ENCODE peak calls at places on chromosomes 7 and 10, in nine cellular contexts. M is upper lobe of right lung; D is effector memory CD4-positive, alpha-beta T cell; W is tibial artery; Y is IMR-90; Z is aorta; L is left ventricle myocardium inferior; U is SK-N-SH; O is uterus. X is an unnamed sample.

GRCh38 chr7:84182301-84182700 is 12.3 kb downstream of the SEMA3A start:
- DNase-seq in Y (peak; percentile 28), Z (no peak), U (no peak), M (no peak), L (no peak), D (no peak), O (no peak), W (no peak), X (no peak)

GRCh38 chr7:50826371-50827172 is 43.9 kb upstream of the GRB10 start:
- DNase-seq in L (no peak), D (no peak), Z (no peak), O (no peak), U (no peak), M (no peak), W (no peak), Y (peak; percentile 87), X (no peak)

GRCh38 chr10:21807162-21807561 is 196.4 kb downstream of the DNAJC1 start:
- DNase-seq in O (no peak), U (no peak), L (no peak), Z (no peak), W (no peak), M (no peak), Y (no peak), D (no peak), X (no peak)

GRCh38 chr7:21912305-21912704 is 33.4 kb downstream of the CDCA7L start:
- DNase-seq in W (no peak), U (no peak), Y (peak; percentile 66), D (no peak), L (peak; percentile 58), M (no peak), O (no peak), Z (peak; percentile 52), X (no peak)

GRCh38 chr7:3544202-3544601 is 243.2 kb downstream of the SDK1 start:
- DNase-seq in M (no peak), U (no peak), D (no peak), Z (no peak), O (no peak), Y (no peak), L (no peak), W (no peak), X (no peak)

GRCh38 chr7:111630862-111631261 is 68.6 kb upstream of the IMMP2L start:
- DNase-seq in Z (no peak), O (no peak), Y (no peak), D (no peak), U (no peak), W (no peak), L (no peak), M (no peak), X (no peak)

GRCh38 chr7:4791738-4792536 is 16.5 kb downstream of the AP5Z1 start:
- DNase-seq in M (peak; percentile 83), D (peak; percentile 71), L (peak; percentile 84), W (peak; percentile 89), Y (peak; percentile 15), Z (peak; percentile 78), O (peak; percentile 69), U (peak; percentile 96), X (peak; percentile 84)

GRCh38 chr10:70901276-70901878 is 13.0 kb upstream of the PCBD1 start:
- DNase-seq in W (no peak), L (no peak), Z (no peak), O (no peak), D (no peak), U (no peak), M (no peak), Y (no peak), X (no peak)

DNA sequence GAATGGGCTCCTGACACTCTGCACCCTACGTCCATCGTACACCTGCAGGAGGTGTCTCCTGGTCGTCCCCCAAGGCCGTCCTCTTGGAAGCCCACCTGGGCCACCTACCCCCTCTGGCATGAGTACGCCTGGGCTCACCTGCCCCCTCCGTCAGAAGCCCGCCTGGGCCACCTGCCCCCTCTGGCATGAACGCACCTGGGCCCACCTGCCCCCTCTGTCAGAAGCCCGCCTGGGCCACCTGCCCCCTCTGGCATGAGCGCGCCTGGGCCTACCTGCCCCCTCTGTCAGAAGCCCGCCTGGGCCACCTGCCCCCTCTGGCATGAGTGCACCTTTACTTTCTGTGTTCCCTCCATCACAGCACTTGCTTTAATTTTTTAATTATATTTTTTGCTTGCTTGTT is 401.2 kb downstream of the PTPRN2 start:
- DNase-seq in U (no peak), O (no peak), D (no peak), Y (no peak), Z (no peak), W (no peak), L (no peak), M (no peak), X (no peak)
- H3K9me3 ChIP-seq in U (no peaks in the 10 kb centered on the region), O (no peaks in the 10 kb centered on the region), D (no peaks in the 10 kb centered on the region), Y (peaks cover 44% of the 10 kb centered on the region), Z (peaks cover 1% of the 10 kb centered on the region), W (no peaks in the 10 kb centered on the region), L (peaks cover 22% of the 10 kb centered on the region), M (no peaks in the 10 kb centered on the region), X (peaks cover 45% of the 10 kb centered on the region)

DNA sequence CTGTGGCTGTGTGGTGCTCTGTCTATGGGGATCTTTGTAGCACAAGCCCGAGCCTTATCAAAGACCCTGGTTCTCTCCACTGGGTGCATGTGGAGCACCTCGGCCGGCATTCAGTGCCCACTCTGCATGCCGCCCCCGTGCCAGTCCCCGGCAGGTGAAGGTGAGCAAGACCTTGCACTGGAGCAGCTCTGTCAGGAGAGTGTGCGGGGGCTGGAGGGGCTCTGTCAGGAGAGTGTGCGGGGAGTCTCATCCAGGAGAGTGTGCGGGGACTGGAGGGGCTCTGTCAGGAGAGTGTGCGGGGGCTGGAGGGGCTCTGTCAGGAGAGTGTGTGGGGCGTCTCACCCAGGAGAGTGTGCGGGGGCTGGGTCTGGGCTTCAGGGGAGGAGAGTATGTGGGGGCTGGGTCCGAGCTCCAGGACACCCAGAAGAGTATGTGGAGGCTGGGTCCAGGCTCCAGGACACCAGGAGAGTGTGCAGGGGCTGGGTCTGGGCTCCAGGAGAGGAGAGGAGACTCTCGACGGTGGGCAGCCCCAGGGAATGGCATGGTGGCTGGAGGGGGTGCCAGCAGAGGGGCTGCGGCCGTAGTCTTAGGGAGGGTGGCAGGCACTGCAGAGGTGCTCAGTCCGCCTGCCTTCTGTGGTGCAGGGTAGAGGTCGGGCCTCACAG is 40.8 kb downstream of the INPP5A start:
- DNase-seq in D (no peak), O (no peak), W (no peak), M (no peak), L (no peak), U (no peak), Z (no peak), Y (no peak), X (no peak)
- H3K27ac ChIP-seq in D (no peak overlapping the region), O (no peak overlapping the region), W (peak overlapping the region; percentile 39), M (no peak overlapping the region), L (no peak overlapping the region), U (no peak overlapping the region), Z (no peak overlapping the region), Y (no peak overlapping the region), X (no peak overlapping the region)

GRCh38 chr10:130905386-130905785 is 406.1 kb downstream of the TCERG1L start:
- DNase-seq in M (no peak), Z (no peak), D (no peak), U (no peak), Y (no peak), W (no peak), L (no peak), O (no peak), X (no peak)
- H3K9me3 ChIP-seq in M (no peaks in the 10 kb centered on the region), Z (no peaks in the 10 kb centered on the region), D (no peaks in the 10 kb centered on the region), U (no peaks in the 10 kb centered on the region), Y (peaks cover 51% of the 10 kb centered on the region), W (no peaks in the 10 kb centered on the region), L (peaks cover 1% of the 10 kb centered on the region), O (no peaks in the 10 kb centered on the region), X (no peaks in the 10 kb centered on the region)

GRCh38 chr7:132575987-132576722 is at the start of gene PLXNA4:
- DNase-seq in Z (peak; percentile 52), Y (no peak), W (no peak), U (peak; percentile 73), M (no peak), O (peak; percentile 19), D (no peak), L (no peak), X (no peak)
- H3K27ac ChIP-seq in Z (no peak within 1 kb of the TSS), Y (no peak within 1 kb of the TSS), W (no peak within 1 kb of the TSS), U (no peak within 1 kb of the TSS), M (no peak within 1 kb of the TSS), O (peak within 1 kb of the TSS; percentile 68), D (no peak within 1 kb of the TSS), L (peak within 1 kb of the TSS; percentile 67), X (no peak within 1 kb of the TSS)

GRCh38 chr7:158280467-158281154 is 307.0 kb downstream of the PTPRN2 start:
- DNase-seq in U (peak; percentile 8), Z (no peak), O (no peak), W (peak; percentile 31), M (peak; percentile 48), L (no peak), D (no peak), Y (no peak), X (peak; percentile 1)

GRCh38 chr7:158284121-158284520 is 303.5 kb downstream of the PTPRN2 start:
- DNase-seq in O (peak; percentile 5), Z (no peak), L (no peak), D (no peak), U (no peak), M (peak; percentile 10), Y (no peak), W (peak; percentile 48), X (peak; percentile 11)

GRCh38 chr7:158283016-158283974 is 304.3 kb downstream of the PTPRN2 start:
- DNase-seq in O (peak; percentile 1), D (no peak), W (peak; percentile 56), Y (no peak), M (peak; percentile 45), U (no peak), Z (no peak), L (no peak), X (peak; percentile 8)

GRCh38 chr7:158281441-158281840 is 306.2 kb downstream of the PTPRN2 start:
- DNase-seq in Y (no peak), Z (no peak), M (peak; percentile 47), U (peak; percentile 17), L (no peak), D (no peak), W (peak; percentile 47), O (no peak), X (no peak)

DNA sequence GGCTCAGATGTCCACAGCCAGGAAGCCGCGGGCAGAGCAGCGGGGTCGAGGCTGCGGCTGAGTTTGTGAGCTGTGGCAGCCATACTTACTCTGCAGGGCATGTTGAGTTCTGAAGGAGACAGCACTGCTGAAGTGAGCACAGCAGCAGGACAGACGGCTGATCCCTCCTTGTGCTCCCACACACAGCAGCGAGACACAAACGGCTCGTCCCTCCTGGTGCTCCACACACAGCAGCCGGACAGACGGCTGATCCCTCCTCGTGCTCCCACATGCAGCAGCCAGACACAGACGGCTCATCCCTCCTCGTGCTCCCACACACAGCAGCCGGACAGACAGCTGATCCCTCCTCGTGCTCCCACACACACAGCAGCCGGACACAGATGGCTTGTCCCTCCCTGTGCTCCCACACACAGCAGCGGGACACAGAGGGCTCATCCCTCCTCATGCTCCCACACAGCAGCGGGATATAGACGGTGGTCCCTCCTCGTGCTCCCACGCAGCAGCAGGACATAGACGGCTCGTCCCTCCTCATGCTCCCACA is 305.1 kb downstream of the PTPRN2 start:
- DNase-seq in U (no peak), M (peak; percentile 32), L (no peak), D (no peak), Y (no peak), W (peak; percentile 40), Z (no peak), O (peak; percentile 6), X (no peak)
- H3K9me3 ChIP-seq in U (peaks cover 23% of the 10 kb centered on the region), M (peaks cover 16% of the 10 kb centered on the region), L (peaks cover 25% of the 10 kb centered on the region), D (no peaks in the 10 kb centered on the region), Y (peaks cover 55% of the 10 kb centered on the region), W (no peaks in the 10 kb centered on the region), Z (peaks cover 4% of the 10 kb centered on the region), O (no peaks in the 10 kb centered on the region), X (no peaks in the 10 kb centered on the region)